ENCODE peak calls at places on chromosome 10, in nine cellular contexts. M, H, F, Z, L, S, P, Y and G are unnamed samples.

GRCh38 chr10:124650820-124651401 is 93.3 kb downstream of the FAM53B start:
- DNase-seq in S (peak; percentile 64), Y (no peak), H (no peak), P (no peak), M (no peak), F (no peak), L (peak; percentile 75), Z (peak; percentile 56), G (no peak)

GRCh38 chr10:3623746-3624145 is 161.3 kb downstream of the KLF6 start:
- DNase-seq in Y (no peak), Z (no peak), S (no peak), F (no peak), P (no peak), L (no peak), M (peak; percentile 81), H (peak; percentile 92), G (no peak)

GRCh38 chr10:83961620-83962019 is 177.7 kb upstream of the GHITM start:
- DNase-seq in F (no peak), P (no peak), S (no peak), H (no peak), M (no peak), Y (no peak), L (no peak), Z (no peak), G (no peak)

GRCh38 chr10:131911451-131911850 is 10.6 kb downstream of the PPP2R2D start:
- DNase-seq in F (no peak), H (no peak), S (no peak), L (no peak), P (no peak), M (no peak), Z (no peak), Y (peak; percentile 69), G (no peak)

GRCh38 chr10:14603539-14604102 is 171.1 kb downstream of the FAM107B start:
- DNase-seq in F (no peak), H (no peak), Z (no peak), L (no peak), P (peak; percentile 46), S (no peak), M (peak; percentile 31), Y (no peak), G (no peak)

GRCh38 chr10:84521015-84521414 is 192.6 kb downstream of the CCSER2 start:
- DNase-seq in H (no peak), P (no peak), Y (no peak), S (no peak), M (no peak), Z (no peak), F (no peak), L (no peak), G (no peak)

GRCh38 chr10:21733710-21734109 is 199.7 kb downstream of the MLLT10 start:
- DNase-seq in M (peak; percentile 8), L (no peak), F (no peak), P (no peak), Y (no peak), S (no peak), Z (no peak), H (no peak), G (no peak)

GRCh38 chr10:62811159-62811875 is 4.8 kb downstream of the EGR2 start:
- DNase-seq in S (no peak), Z (no peak), P (no peak), F (no peak), H (no peak), L (peak; percentile 42), M (no peak), Y (no peak), G (no peak)

GRCh38 chr10:92914478-92915066 is 66.3 kb downstream of the EXOC6 start:
- DNase-seq in S (peak; percentile 15), M (peak; percentile 45), L (peak; percentile 3), F (no peak), Z (peak; percentile 31), Y (peak; percentile 29), P (no peak), H (peak; percentile 60), G (no peak)

GRCh38 chr10:104321716-104322415 is 16.4 kb downstream of the ITPRIP start:
- DNase-seq in L (no peak), F (no peak), H (no peak), S (no peak), Z (no peak), P (no peak), M (no peak), Y (no peak), G (no peak)

GRCh38 chr10:86599729-86600128 is 54.6 kb upstream of the OPN4 start:
- DNase-seq in M (no peak), F (peak; percentile 53), Z (no peak), Y (no peak), H (no peak), L (no peak), P (no peak), S (no peak), G (no peak)

GRCh38 chr10:62037166-62037831 is 135.8 kb downstream of the ARID5B start:
- DNase-seq in Z (no peak), Y (no peak), M (peak; percentile 82), H (peak; percentile 92), F (no peak), S (no peak), P (no peak), L (no peak), G (no peak)

GRCh38 chr10:128664729-128665128 is 538.5 kb upstream of the MKI67 start:
- DNase-seq in Z (no peak), P (no peak), F (no peak), S (no peak), Y (no peak), M (no peak), H (no peak), L (no peak), G (no peak)

GRCh38 chr10:1854271-1854670 is 116.9 kb upstream of the ADARB2 start:
- DNase-seq in H (no peak), M (no peak), Y (no peak), L (no peak), P (no peak), Z (no peak), F (no peak), S (no peak), G (no peak)

GRCh38 chr10:36573246-36573645 is 552.2 kb upstream of the ANKRD30A start:
- DNase-seq in L (no peak), H (no peak), Z (no peak), Y (no peak), F (no peak), M (no peak), S (no peak), P (no peak), G (no peak)

GRCh38 chr10:35056686-35057085 is 33.5 kb downstream of the CUL2 start:
- DNase-seq in P (no peak), Y (no peak), H (peak; percentile 21), S (no peak), M (peak; percentile 6), F (no peak), Z (no peak), L (no peak), G (no peak)

GRCh38 chr10:2094171-2094570 is 356.8 kb upstream of the ADARB2 start:
- DNase-seq in P (no peak), M (no peak), Y (no peak), Z (no peak), F (no peak), L (no peak), H (no peak), S (no peak), G (no peak)

GRCh38 chr10:83522881-83523386 is 616.4 kb upstream of the GHITM start:
- DNase-seq in L (no peak), Y (no peak), F (no peak), Z (no peak), S (no peak), H (peak; percentile 68), M (no peak), P (no peak), G (no peak)

GRCh38 chr10:79923669-79924068 is 25.2 kb downstream of the SFTPD start:
- DNase-seq in L (no peak), Z (no peak), S (no peak), H (no peak), F (no peak), M (no peak), P (no peak), Y (no peak), G (no peak)

GRCh38 chr10:101783736-101784118 is 481 bp upstream of the NPM3 start:
- DNase-seq in H (peak; percentile 38), M (no peak), S (no peak), Y (no peak), Z (no peak), L (no peak), F (no peak), P (no peak), G (no peak)

GRCh38 chr10:10677479-10677878 is 340.2 kb upstream of the CELF2 start:
- DNase-seq in F (no peak), P (peak; percentile 61), Y (no peak), Z (no peak), M (no peak), H (peak; percentile 44), S (no peak), L (no peak), G (no peak)

GRCh38 chr10:114507449-114507848 is 103.1 kb upstream of the AFAP1L2 start:
- DNase-seq in L (no peak), M (no peak), P (no peak), Z (no peak), S (no peak), Y (peak; percentile 86), H (no peak), F (no peak), G (no peak)

GRCh38 chr10:61304751-61305150 is 148.4 kb downstream of the TMEM26 start:
- DNase-seq in H (peak; percentile 49), L (no peak), Y (no peak), P (no peak), F (no peak), Z (no peak), M (no peak), S (no peak), G (no peak)

GRCh38 chr10:112896273-112896672 is 53.8 kb upstream of the TCF7L2 start:
- DNase-seq in F (no peak), M (no peak), L (no peak), P (no peak), H (no peak), Y (no peak), S (no peak), Z (no peak), G (no peak)

GRCh38 chr10:126157127-126157526 is 231.2 kb downstream of the ADAM12 start:
- DNase-seq in S (no peak), F (no peak), M (no peak), Y (no peak), Z (no peak), P (no peak), H (no peak), L (no peak), G (no peak)

GRCh38 chr10:8183241-8183704 is 128.8 kb downstream of the GATA3 start:
- DNase-seq in P (no peak), Z (peak; percentile 28), Y (no peak), S (peak; percentile 18), H (no peak), L (no peak), M (peak; percentile 90), F (no peak), G (no peak)

GRCh38 chr10:31935678-31936077 is 7.0 kb upstream of the ARHGAP12 start:
- DNase-seq in Z (no peak), M (no peak), H (no peak), F (no peak), L (no peak), P (no peak), Y (no peak), S (no peak), G (no peak)

GRCh38 chr10:78852856-78853255 is 215.9 kb upstream of the ZMIZ1 start:
- DNase-seq in L (no peak), Y (no peak), M (peak; percentile 13), F (peak; percentile 67), P (no peak), S (no peak), Z (no peak), H (peak; percentile 17), G (no peak)

GRCh38 chr10:65950075-65950474 is 975.8 kb upstream of the LRRTM3 start:
- DNase-seq in Y (no peak), F (no peak), H (no peak), S (no peak), Z (no peak), P (no peak), L (no peak), M (peak; percentile 1), G (no peak)

GRCh38 chr10:22708772-22709171 is 5.6 kb downstream of the PIP4K2A start:
- DNase-seq in L (no peak), S (no peak), Y (no peak), P (no peak), H (no peak), M (no peak), Z (no peak), F (no peak), G (no peak)

GRCh38 chr10:14507156-14507555 is 176.4 kb upstream of the FRMD4A start:
- DNase-seq in F (no peak), M (no peak), H (no peak), S (peak; percentile 54), Y (no peak), Z (peak; percentile 48), P (no peak), L (no peak), G (peak; percentile 30)